ENCODE peak calls at places on chromosomes 16 and 17, in four cellular contexts. V is GM12878, U is H1, S is HepG2. W is an unnamed sample. For H3K4me1, the result is how much of the 10 kb centered on the place peaks cover.

GRCh38 chr16:10738231-10739077 is 5.2 kb upstream of the NUBP1 start:
- DNase-seq in S (peak), V (peak), U (no peak), W (peak)

GRCh38 chr17:34781571-34782108 is 179.6 kb downstream of the CCT6B start:
- DNase-seq in U (no peak), S (no peak), V (no peak), W (no peak)

GRCh38 chr17:41645371-41646063 is 21.1 kb upstream of the KRT17 start:
- DNase-seq in S (peak), V (no peak), U (no peak), W (no peak)

GRCh38 chr16:2428051-2428786 is 1.0 kb upstream of the CCNF start:
- DNase-seq in U (no peak), V (no peak), S (no peak), W (peak)

GRCh38 chr16:85291302-85292148 is 179.3 kb upstream of the CIBAR2 start:
- DNase-seq in V (no peak), U (no peak), S (peak), W (no peak)

GRCh38 chr16:11034481-11034931 is 90.1 kb downstream of the CLEC16A start:
- DNase-seq in V (no peak), U (no peak), S (no peak), W (no peak)

GRCh38 chr16:55297062-55297909 is 26.7 kb upstream of the IRX6 start:
- DNase-seq in U (no peak), V (no peak), S (no peak), W (no peak)

GRCh38 chr16:1870365-1871082 is 1.4 kb downstream of the MEIOB start:
- DNase-seq in V (no peak), S (peak), U (no peak), W (no peak)

GRCh38 chr16:69131749-69132423 is 502 bp downstream of the CHTF8 start:
- DNase-seq in U (no peak), V (peak), S (peak), W (peak)

GRCh38 chr17:77859035-77859360 is 99.5 kb upstream of the TNRC6C start:
- DNase-seq in V (no peak), U (no peak), S (no peak), W (no peak)

GRCh38 chr17:40646791-40647548 is 648 bp downstream of the SMARCE1 start:
- DNase-seq in S (peak), U (no peak), V (no peak), W (no peak)

GRCh38 chr17:79777844-79778503 is at the start of gene CBX2:
- DNase-seq in V (no peak), U (no peak), S (peak), W (no peak)

GRCh38 chr16:88940196-88941050 is 36.6 kb downstream of the CBFA2T3 start:
- DNase-seq in S (no peak), U (no peak), V (no peak), W (no peak)

GRCh38 chr17:61700252-61700651 is 109.2 kb upstream of the NACA2 start:
- DNase-seq in V (no peak), S (no peak), U (no peak), W (no peak)

GRCh38 chr16:84042879-84043485 is 387 bp upstream of the SLC38A8 start:
- DNase-seq in S (no peak), U (no peak), V (no peak), W (no peak)

GRCh38 chr17:77205396-77206124 is 64.8 kb downstream of the SEC14L1 start:
- DNase-seq in S (no peak), U (no peak), V (peak), W (no peak)

GRCh38 chr16:77991701-77992100 is 30.6 kb upstream of the CLEC3A start:
- DNase-seq in V (no peak), S (no peak), U (no peak), W (no peak)

GRCh38 chr16:67228034-67228785 is 1.3 kb downstream of the TMEM208 start:
- DNase-seq in V (no peak), S (no peak), U (no peak), W (no peak)
- H3K4me1 ChIP-seq in V (under half), S (under half), U (under half), W (under half)

DNA sequence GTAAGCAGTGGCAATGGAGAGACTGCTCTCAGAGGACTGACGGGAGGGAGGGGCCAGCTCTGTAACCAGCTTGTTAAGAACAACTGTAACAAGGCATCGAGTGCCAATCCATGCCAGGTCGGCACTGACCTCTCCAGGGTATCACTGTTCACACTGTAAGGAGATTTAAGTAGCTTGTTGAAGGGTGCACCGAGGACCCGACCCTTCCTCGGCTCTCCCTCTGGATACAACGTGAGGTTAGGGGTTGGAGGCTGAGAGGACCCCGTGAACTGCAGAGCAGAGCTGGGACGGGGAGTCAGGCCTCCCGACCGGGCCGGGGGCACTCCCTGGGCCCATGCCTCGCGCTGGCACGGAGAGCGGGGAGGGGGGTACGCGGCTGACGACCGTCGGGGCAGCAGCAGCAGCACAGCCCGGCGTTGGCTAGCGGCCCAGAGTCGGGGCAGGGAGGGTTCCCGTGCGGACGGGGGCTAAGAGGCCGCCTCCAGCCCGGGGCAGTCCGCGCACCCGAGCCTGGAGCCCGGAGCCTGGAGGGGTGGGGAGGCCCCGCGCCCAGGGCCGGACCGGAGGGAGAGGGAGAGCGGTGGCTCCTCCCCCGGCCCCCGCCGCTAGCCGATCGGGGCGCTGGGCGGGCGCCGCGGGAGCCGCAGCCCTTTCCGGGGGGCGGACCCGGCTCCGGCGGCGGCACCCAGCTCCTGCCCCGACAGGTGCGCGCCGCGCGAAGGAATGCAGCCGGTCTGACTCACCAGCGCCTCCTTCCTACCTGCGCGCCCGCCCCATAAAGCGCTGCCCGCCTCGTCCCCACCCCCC is at the start of gene ITGB4:
- DNase-seq in S (peak), V (no peak), U (peak), W (no peak)
- TF ChIP-seq SUZ12 in S (no peak), V (no peak), U (no peak), W (peak)

GRCh38 chr16:27781195-27781524 is 231.2 kb downstream of the KATNIP start:
- DNase-seq in U (no peak), S (no peak), V (no peak), W (no peak)
- H3K9ac ChIP-seq in U (no peak), S (no peak), V (no peak), W (peak)

GRCh38 chr17:38908676-38909181 is 16.7 kb upstream of the LASP1NB start:
- DNase-seq in S (no peak), U (no peak), V (no peak), W (no peak)
- H3K4me1 ChIP-seq in S (under half), U (under half), V (under half), W (under half)

GRCh38 chr17:81345211-81346089 is 49.8 kb upstream of the BAHCC1 start:
- DNase-seq in V (no peak), U (no peak), S (peak), W (no peak)

GRCh38 chr17:81340606-81341346 is 45.7 kb upstream of the SLC38A10 start:
- DNase-seq in U (no peak), S (no peak), V (no peak), W (no peak)

GRCh38 chr17:81341347-81342061 is 46.4 kb upstream of the SLC38A10 start:
- DNase-seq in U (no peak), V (no peak), S (no peak), W (no peak)

GRCh38 chr17:81342062-81342699 is 47.1 kb upstream of the SLC38A10 start:
- DNase-seq in U (no peak), V (no peak), S (no peak), W (no peak)

GRCh38 chr17:81342700-81343070 is 47.6 kb upstream of the SLC38A10 start:
- DNase-seq in S (no peak), V (no peak), U (no peak), W (no peak)
- TF ChIP-seq SUZ12 in S (no peak), V (no peak), U (no peak), W (peak)

DNA sequence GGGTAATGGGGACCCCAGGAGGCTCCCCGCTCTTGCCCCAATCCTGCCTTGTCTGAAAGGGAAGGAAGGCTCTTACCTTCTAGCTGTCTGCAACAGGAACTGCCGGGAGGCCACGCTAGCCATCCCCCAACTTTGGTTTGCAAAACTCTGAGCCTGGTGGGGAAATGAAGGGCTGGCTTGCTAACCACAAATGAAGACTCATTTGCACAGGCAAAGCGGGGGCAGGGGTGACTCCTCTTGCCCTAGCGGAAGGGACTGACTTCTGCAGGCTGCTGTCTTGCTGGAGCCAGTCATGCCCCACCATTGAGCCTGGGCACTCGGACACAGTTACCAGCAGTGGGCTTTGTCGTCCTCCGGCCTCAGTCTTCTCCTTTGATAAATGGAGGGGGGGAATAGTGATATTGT is 52.6 kb downstream of the PLCG2 start:
- DNase-seq in S (no peak), V (peak), U (no peak), W (peak)
- H3K9ac ChIP-seq in S (no peak), V (peak), U (no peak), W (no peak)

GRCh38 chr17:29720471-29720990 is 97.8 kb upstream of the CORO6 start:
- DNase-seq in V (no peak), S (no peak), U (no peak), W (no peak)

GRCh38 chr17:29722411-29723198 is 99.9 kb upstream of the CORO6 start:
- DNase-seq in U (no peak), S (no peak), V (peak), W (no peak)

GRCh38 chr17:29726721-29727252 is 104.1 kb upstream of the CORO6 start:
- DNase-seq in V (peak), U (no peak), S (no peak), W (no peak)

GRCh38 chr17:29719469-29719868 is 96.8 kb upstream of the CORO6 start:
- DNase-seq in U (no peak), V (no peak), S (no peak), W (no peak)

DNA sequence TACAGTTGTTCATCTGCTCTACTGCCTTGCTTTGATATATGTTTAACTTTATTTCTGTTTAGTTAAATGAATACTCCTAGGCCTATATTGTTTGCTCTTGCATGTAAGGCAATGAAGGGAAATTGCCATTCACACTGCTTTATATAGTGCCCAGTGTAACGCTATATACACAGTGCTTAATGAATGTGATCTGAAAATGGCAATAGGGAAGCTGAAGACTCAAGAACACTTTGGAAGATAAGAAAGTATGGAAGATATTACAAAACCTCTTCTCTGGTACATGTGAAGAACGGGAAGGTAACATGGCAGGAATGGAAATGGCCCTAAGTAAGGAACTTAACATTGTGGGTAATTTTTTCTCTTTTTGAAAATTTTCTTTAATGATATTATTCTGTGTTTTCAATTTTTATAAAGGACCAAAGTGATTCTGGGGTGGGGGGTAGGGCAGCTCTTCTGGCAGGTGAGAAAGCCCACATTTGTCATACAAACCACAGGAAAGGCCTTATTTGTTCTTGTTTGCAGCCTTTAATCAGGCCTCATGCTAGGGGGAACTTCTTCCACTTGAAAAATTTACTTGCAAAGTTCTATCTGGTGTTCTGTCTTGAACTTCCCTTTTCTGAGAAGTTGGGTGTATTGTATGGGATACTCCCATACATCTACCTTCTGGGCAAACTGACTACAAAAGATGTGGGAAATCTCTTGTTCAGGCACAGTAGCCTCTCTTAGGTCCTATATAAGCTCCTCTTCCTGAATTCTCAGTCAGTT is 100.8 kb upstream of the CORO6 start:
- DNase-seq in V (peak), S (no peak), U (no peak), W (no peak)
- H3K4me1 ChIP-seq in V (half or more), S (under half), U (under half), W (under half)